ENCODE peak calls at places on chromosomes 1 and 21, in four cellular contexts. W, I, Z and K are unnamed samples.

GRCh38 chr1:119080586-119080985 is 59.9 kb downstream of the WARS2 start:
- DNase-seq in W (no peak), I (no peak), Z (no peak), K (no peak)

GRCh38 chr1:117201808-117202207 is 8.9 kb downstream of the VTCN1 start:
- DNase-seq in W (no peak), I (no peak), Z (no peak), K (no peak)

GRCh38 chr1:166573199-166573598 is 266.1 kb upstream of the POGK start:
- DNase-seq in W (no peak), I (no peak), Z (no peak), K (no peak)

GRCh38 chr1:184533049-184533448 is 146.2 kb downstream of the C1orf21 start:
- DNase-seq in W (no peak), I (no peak), Z (no peak), K (no peak)

GRCh38 chr1:20107767-20108166 is 11.6 kb downstream of the PLA2G2D start:
- DNase-seq in W (no peak), I (no peak), Z (no peak), K (no peak)

GRCh38 chr21:26167593-26167992 is 3.0 kb downstream of the APP start:
- DNase-seq in W (no peak), I (no peak), Z (no peak), K (no peak)

GRCh38 chr1:229396607-229397189 is 37.2 kb downstream of the ACTA1 start:
- DNase-seq in W (no peak), I (no peak), Z (no peak), K (no peak)

GRCh38 chr1:63807063-63807462 is 33.2 kb downstream of the ROR1 start:
- DNase-seq in W (no peak), I (no peak), Z (no peak), K (no peak)

GRCh38 chr1:53070621-53071020 is 8.6 kb downstream of the PODN start:
- DNase-seq in W (no peak), I (no peak), Z (no peak), K (no peak)

GRCh38 chr1:5938068-5938740 is 54.0 kb downstream of the NPHP4 start:
- DNase-seq in W (no peak), I (no peak), Z (no peak), K (no peak)

GRCh38 chr1:39755965-39756659 is 15.0 kb downstream of the OXCT2 start:
- DNase-seq in W (no peak), I (no peak), Z (no peak), K (no peak)

GRCh38 chr1:5988596-5989285 is 3.5 kb downstream of the NPHP4 start:
- DNase-seq in W (no peak), I (no peak), Z (no peak), K (no peak)

GRCh38 chr1:192766009-192766625 is 42.7 kb upstream of the RGS2 start:
- DNase-seq in W (no peak), I (no peak), Z (no peak), K (no peak)

GRCh38 chr1:158951956-158952355 is 20.6 kb downstream of the PYHIN1 start:
- DNase-seq in W (no peak), I (no peak), Z (no peak), K (no peak)

GRCh38 chr1:62724430-62724829 is 36.2 kb upstream of the DOCK7 start:
- DNase-seq in W (no peak), I (no peak), Z (no peak), K (no peak)

GRCh38 chr1:6435129-6435528 is 10.6 kb downstream of the ESPN start:
- DNase-seq in W (no peak), I (no peak), Z (no peak), K (no peak)

GRCh38 chr1:115953180-115953579 is 23.1 kb upstream of the SLC22A15 start:
- DNase-seq in W (no peak), I (no peak), Z (no peak), K (no peak)

GRCh38 chr1:234941711-234942320 is 186.8 kb downstream of the TOMM20 start:
- DNase-seq in W (no peak), I (no peak), Z (no peak), K (no peak)

GRCh38 chr1:228088586-228089498 is 6.3 kb downstream of the ARF1 start:
- DNase-seq in W (no peak), I (no peak), Z (no peak), K (no peak)

GRCh38 chr1:35708952-35709351 is 9.7 kb downstream of the C1orf216 start:
- DNase-seq in W (no peak), I (no peak), Z (no peak), K (no peak)

GRCh38 chr1:151211972-151212705 is 13.8 kb downstream of the PIP5K1A start:
- DNase-seq in W (no peak), I (no peak), Z (no peak), K (no peak)

GRCh38 chr1:19374402-19374801 is 62.3 kb downstream of the SLC66A1 start:
- DNase-seq in W (no peak), I (no peak), Z (peak), K (no peak)

GRCh38 chr21:26686278-26686677 is 113.2 kb upstream of the CYYR1 start:
- DNase-seq in W (no peak), I (no peak), Z (no peak), K (no peak)

GRCh38 chr1:102776074-102776473 is 332.2 kb downstream of the COL11A1 start:
- DNase-seq in W (no peak), I (no peak), Z (no peak), K (no peak)

GRCh38 chr1:219639843-219640606 is 27.1 kb upstream of the ZC3H11B start:
- DNase-seq in W (no peak), I (no peak), Z (no peak), K (no peak)

GRCh38 chr1:156379420-156380165 is 10.6 kb downstream of the RHBG start:
- DNase-seq in W (no peak), I (no peak), Z (no peak), K (no peak)

GRCh38 chr1:2452583-2453315 is 23.3 kb upstream of the PLCH2 start:
- DNase-seq in W (no peak), I (no peak), Z (no peak), K (no peak)

GRCh38 chr1:38938722-38939260 is 2.8 kb downstream of the RHBDL2 start:
- DNase-seq in W (no peak), I (no peak), Z (no peak), K (no peak)

GRCh38 chr1:9680828-9681227 is 29.3 kb downstream of the PIK3CD start:
- DNase-seq in W (no peak), I (no peak), Z (no peak), K (no peak)

GRCh38 chr1:197948926-197949899 is 32.0 kb downstream of the LHX9 start:
- DNase-seq in W (no peak), I (no peak), Z (no peak), K (no peak)

GRCh38 chr1:116737020-116737854 is 17.0 kb upstream of the CD2 start:
- DNase-seq in W (peak), I (peak), Z (peak), K (no peak)

GRCh38 chr21:25385912-25386474 is 221.3 kb downstream of the MRPL39 start:
- DNase-seq in W (peak), I (no peak), Z (peak), K (no peak)

GRCh38 chr21:45971487-45972352 is 9.8 kb upstream of the COL6A1 start:
- DNase-seq in W (no peak), I (no peak), Z (no peak), K (no peak)

GRCh38 chr21:15045017-15045416 is 19.8 kb downstream of the NRIP1 start:
- DNase-seq in W (no peak), I (no peak), Z (no peak), K (no peak)

GRCh38 chr1:153488731-153489130 is 28.3 kb upstream of the S100A7 start:
- DNase-seq in W (no peak), I (no peak), Z (no peak), K (no peak)

GRCh38 chr1:43447891-43448708 is 5.6 kb downstream of the HYI start:
- DNase-seq in W (no peak), I (no peak), Z (no peak), K (no peak)